ENCODE peak calls at places on chromosomes 6 and 20, in four cellular contexts. E is K562, F is HepG2, I is GM12878. Z is an unnamed sample. For H3K36me3, the result is how much of the 10 kb centered on the place peaks cover.

GRCh38 chr6:47567586-47567985 is 90.0 kb downstream of the CD2AP start:
- DNase-seq in I (no peak), F (no peak), E (no peak), Z (peak)

GRCh38 chr6:139708342-139709199 is 334.1 kb upstream of the CITED2 start:
- DNase-seq in I (no peak), F (peak), E (no peak), Z (no peak)

GRCh38 chr6:116444092-116444491 is 17.1 kb upstream of the CALHM6 start:
- DNase-seq in E (peak), I (no peak), F (peak), Z (peak)

GRCh38 chr20:19552144-19552895 is 205.7 kb upstream of the RIN2 start:
- DNase-seq in F (peak), I (no peak), E (no peak), Z (no peak)

GRCh38 chr6:145502417-145502816 is 232.9 kb downstream of the EPM2A start:
- DNase-seq in F (no peak), E (peak), I (no peak), Z (no peak)

GRCh38 chr20:10501377-10501776 is 66.3 kb downstream of the SLX4IP start:
- DNase-seq in E (no peak), I (no peak), F (no peak), Z (no peak)

GRCh38 chr6:150937126-150937906 is 71.8 kb downstream of the MTHFD1L start:
- DNase-seq in E (no peak), I (no peak), F (no peak), Z (no peak)

GRCh38 chr20:56249244-56249955 is 868 bp downstream of the MC3R start:
- DNase-seq in E (peak), F (peak), I (no peak), Z (peak)

GRCh38 chr20:51600016-51600420 is 57.5 kb upstream of the NFATC2 start:
- DNase-seq in I (no peak), E (peak), F (no peak), Z (no peak)

GRCh38 chr6:49462599-49462926 is 490 bp downstream of the MMUT start:
- DNase-seq in I (no peak), F (no peak), E (no peak), Z (no peak)

DNA sequence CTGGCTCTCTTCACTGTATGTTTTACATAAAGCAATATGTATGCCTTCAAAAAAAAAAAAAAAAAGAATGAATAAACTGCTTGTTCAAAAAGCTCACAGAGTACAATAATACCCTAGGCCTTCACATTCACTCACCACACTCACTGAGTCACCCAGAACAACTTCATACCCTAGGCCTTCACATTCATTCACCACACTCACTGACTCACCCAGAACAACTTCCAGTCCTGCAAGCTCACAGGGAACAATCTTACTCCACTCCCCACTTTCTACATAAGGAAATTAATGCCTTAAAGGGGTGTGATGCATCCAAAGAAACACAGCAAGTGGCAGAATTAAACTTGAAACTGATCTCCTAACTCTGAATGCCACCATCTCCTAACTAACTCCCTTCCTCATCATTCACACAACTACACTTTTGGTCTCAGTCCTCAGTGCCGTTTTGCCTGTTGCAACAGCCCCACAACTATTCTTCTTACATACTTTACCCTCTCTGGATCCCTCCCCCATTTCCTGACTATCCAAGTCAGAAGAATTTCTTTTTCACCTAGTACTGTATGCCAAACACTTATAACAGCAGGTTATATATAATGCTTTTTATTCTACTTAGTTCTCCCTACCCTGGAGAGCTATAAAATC is 34.2 kb downstream of the NHSL1 start:
- DNase-seq in I (no peak), E (no peak), F (peak), Z (no peak)
- H3K36me3 ChIP-seq in I (under half), E (under half), F (under half), Z (under half)

GRCh38 chr6:8029243-8029870 is 34.8 kb downstream of the BLOC1S5 start:
- DNase-seq in F (no peak), I (no peak), E (no peak), Z (no peak)

GRCh38 chr6:8026800-8027199 is 37.4 kb downstream of the BLOC1S5 start:
- DNase-seq in F (no peak), E (no peak), I (no peak), Z (no peak)

GRCh38 chr6:8025191-8025590 is 39.0 kb downstream of the BLOC1S5 start:
- DNase-seq in F (no peak), E (no peak), I (no peak), Z (no peak)

GRCh38 chr6:8030920-8031319 is 33.3 kb downstream of the BLOC1S5 start:
- DNase-seq in I (no peak), F (no peak), E (no peak), Z (no peak)

GRCh38 chr6:8027965-8028651 is 36.1 kb downstream of the BLOC1S5 start:
- DNase-seq in I (no peak), E (no peak), F (no peak), Z (no peak)
- TF ChIP-seq FOXM1 in I (no peak), E (no peak), F (no peak), Z (no peak)

GRCh38 chr20:38893485-38894090 is 32.6 kb upstream of the FAM83D start:
- DNase-seq in I (peak), F (peak), E (peak), Z (peak)
- TF ChIP-seq MAX in I (no peak), F (no peak), E (no peak), Z (no peak)

DNA sequence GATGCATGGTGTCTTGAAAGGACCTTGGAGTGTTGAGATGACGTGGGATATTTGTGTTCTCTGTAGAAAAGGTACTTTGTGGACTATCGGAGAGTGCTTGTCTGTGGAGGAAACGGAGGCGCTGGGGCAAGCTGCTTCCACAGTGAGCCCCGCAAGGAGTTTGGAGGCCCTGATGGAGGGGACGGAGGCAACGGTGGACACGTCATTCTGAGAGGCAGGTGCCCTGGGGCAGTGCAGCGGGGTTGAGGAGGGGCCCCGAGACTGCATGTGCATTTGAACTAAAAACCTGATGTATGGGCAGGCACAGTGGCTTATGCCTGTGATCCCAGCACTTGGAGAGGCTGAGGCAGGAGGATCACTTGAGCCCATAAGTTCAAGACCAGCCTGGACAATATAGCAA is 12.9 kb downstream of the MTG2 start:
- DNase-seq in I (no peak), E (no peak), F (no peak), Z (no peak)
- H3K36me3 ChIP-seq in I (under half), E (half or more), F (under half), Z (half or more)

DNA sequence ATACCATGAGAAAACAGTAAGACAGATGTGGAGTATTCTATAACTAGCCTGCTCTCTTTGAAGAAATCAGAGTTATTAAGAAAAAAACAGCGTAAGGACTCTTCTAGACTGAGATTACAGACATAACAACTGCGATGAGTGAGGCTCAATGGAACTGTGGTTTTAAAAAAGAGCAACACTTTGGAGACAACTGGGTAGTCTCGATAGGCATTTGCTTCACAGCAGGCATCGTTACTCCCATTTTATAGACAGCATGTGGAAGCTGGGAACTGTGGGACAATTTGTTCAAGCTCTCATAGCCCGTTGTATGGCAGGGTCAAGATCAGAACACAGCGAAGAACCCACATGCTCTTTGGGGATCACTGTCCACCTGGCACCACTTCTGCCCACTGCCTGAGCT is 4.6 kb downstream of the FKBP1A start:
- DNase-seq in F (no peak), E (no peak), I (no peak), Z (no peak)
- TF ChIP-seq FOXM1 in F (no peak), E (no peak), I (no peak), Z (no peak)

GRCh38 chr6:129576456-129576855 is 133.5 kb downstream of the ARHGAP18 start:
- DNase-seq in I (no peak), F (no peak), E (no peak), Z (no peak)

GRCh38 chr6:129578315-129578714 is 131.7 kb downstream of the ARHGAP18 start:
- DNase-seq in E (no peak), F (no peak), I (no peak), Z (no peak)

GRCh38 chr6:129577691-129578090 is 132.3 kb downstream of the ARHGAP18 start:
- DNase-seq in F (no peak), I (no peak), E (no peak), Z (no peak)

GRCh38 chr6:129575378-129576118 is 134.4 kb downstream of the ARHGAP18 start:
- DNase-seq in F (peak), I (no peak), E (no peak), Z (peak)
- TF ChIP-seq MAX in F (no peak), I (no peak), E (no peak), Z (no peak)

GRCh38 chr6:147879031-147879430 is 370.5 kb downstream of the SAMD5 start:
- DNase-seq in E (no peak), F (no peak), I (no peak), Z (no peak)
- H3K36me3 ChIP-seq in E (under half), F (under half), I (under half), Z (under half)

GRCh38 chr6:41470341-41471063 is 75.7 kb upstream of the FOXP4 start:
- DNase-seq in I (no peak), F (no peak), E (no peak), Z (no peak)
- TF ChIP-seq FOXM1 in I (no peak), F (no peak), E (no peak), Z (no peak)

GRCh38 chr20:9140172-9140760 is 71.4 kb downstream of the PLCB4 start:
- DNase-seq in E (peak), I (no peak), F (no peak), Z (no peak)

GRCh38 chr20:9139106-9139808 is 70.4 kb downstream of the PLCB4 start:
- DNase-seq in I (no peak), F (no peak), E (no peak), Z (no peak)

GRCh38 chr20:9142809-9143208 is 73.9 kb downstream of the PLCB4 start:
- DNase-seq in I (no peak), E (no peak), F (no peak), Z (no peak)

GRCh38 chr20:9141916-9142315 is 73.0 kb downstream of the PLCB4 start:
- DNase-seq in E (no peak), F (no peak), I (no peak), Z (no peak)

GRCh38 chr20:9141070-9141469 is 72.2 kb downstream of the PLCB4 start:
- DNase-seq in E (no peak), F (no peak), I (no peak), Z (no peak)
- TF ChIP-seq MAX in E (no peak), F (no peak), I (no peak), Z (no peak)